ENCODE peak calls at places on chromosomes 2 and 18, in ten cellular contexts. M is AG10803, G is prostate gland, K is GM20000, V is fibroblast of lung, A is astrocyte, N is endothelial cell, C is RWPE2, R is cardiac muscle cell, H is tibial artery. S is an unnamed sample.

GRCh38 chr18:60549338-60549960 is 176.9 kb upstream of the MC4R start:
- DNase-seq in M (peak; percentile 85), G (peak; percentile 11), K (peak; percentile 35), V (peak; percentile 91), A (peak; percentile 63), N (peak; percentile 36), C (no peak), R (peak; percentile 87), H (no peak), S (no peak)

GRCh38 chr2:193141-193552 is 70.7 kb downstream of the SH3YL1 start:
- DNase-seq in M (peak; percentile 42), G (no peak), K (no peak), V (peak; percentile 59), A (no peak), N (no peak), C (no peak), R (no peak), H (no peak), S (no peak)

GRCh38 chr18:70397259-70397925 is 108.5 kb downstream of the SOCS6 start:
- DNase-seq in M (no peak), G (no peak), K (no peak), V (no peak), A (no peak), N (no peak), C (no peak), R (no peak), H (no peak), S (no peak)

GRCh38 chr18:75009296-75009695 is 199.6 kb downstream of the PTGR3 start:
- DNase-seq in M (no peak), G (no peak), K (no peak), V (no peak), A (no peak), N (no peak), C (no peak), R (no peak), H (no peak), S (no peak)

GRCh38 chr2:207334631-207335371 is 169.1 kb upstream of the KLF7 start:
- DNase-seq in M (peak; percentile 99), G (peak; percentile 24), K (no peak), V (peak; percentile 96), A (peak; percentile 100), N (peak; percentile 65), C (peak; percentile 95), R (peak; percentile 55), H (peak; percentile 70), S (no peak)

GRCh38 chr2:5845798-5846197 is 153.6 kb downstream of the SOX11 start:
- DNase-seq in M (peak; percentile 25), G (no peak), K (no peak), V (no peak), A (no peak), N (no peak), C (no peak), R (no peak), H (no peak), S (no peak)

GRCh38 chr2:216373896-216374295 is 1.6 kb upstream of the MARCHF4 start:
- DNase-seq in M (no peak), G (no peak), K (no peak), V (no peak), A (no peak), N (no peak), C (no peak), R (no peak), H (no peak), S (no peak)

GRCh38 chr18:71682591-71682990 is 861.6 kb downstream of the CBLN2 start:
- DNase-seq in M (no peak), G (no peak), K (no peak), V (no peak), A (peak; percentile 14), N (no peak), C (no peak), R (no peak), H (no peak), S (no peak)

DNA sequence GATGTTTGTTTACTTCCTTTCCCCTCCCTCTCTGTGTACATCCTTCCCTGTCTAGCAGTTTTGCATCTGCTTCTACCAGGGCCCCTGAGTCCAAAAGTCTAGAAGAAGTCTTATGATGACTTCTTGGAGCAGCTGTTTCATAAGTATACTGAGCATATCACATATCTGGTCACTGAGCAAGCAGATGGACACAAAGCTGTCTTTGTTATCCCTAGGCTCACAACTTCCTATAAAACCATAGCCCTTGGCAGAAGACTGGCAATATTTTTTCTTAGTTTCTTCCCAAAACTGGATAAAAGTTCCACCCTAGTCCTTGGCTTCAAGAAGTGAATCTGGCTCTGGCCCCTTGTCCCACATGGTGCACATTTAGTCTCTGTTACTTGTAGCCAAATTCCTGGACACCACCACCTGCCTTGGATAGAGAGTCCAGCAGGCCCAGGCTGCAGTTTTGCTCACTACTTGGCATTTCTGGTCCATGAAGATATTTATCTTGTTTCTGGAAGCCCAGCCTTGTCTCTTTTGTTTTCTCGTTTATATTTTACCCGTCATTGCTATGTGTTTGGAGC is 22.5 kb downstream of the THOC1 start:
- DNase-seq in M (peak; percentile 23), G (no peak), K (no peak), V (no peak), A (no peak), N (no peak), C (no peak), R (no peak), H (no peak), S (no peak)
- TF ChIP-seq CTCF in M (no peak), G (no peak), K (no peak), V (no peak), A (no peak), N (no peak), C (no peak), R (no peak), H (no peak), S (no peak)

GRCh38 chr2:171813126-171813525 is 80.9 kb downstream of the SLC25A12 start:
- DNase-seq in M (no peak), G (no peak), K (no peak), V (no peak), A (no peak), N (no peak), C (no peak), R (no peak), H (no peak), S (no peak)

GRCh38 chr2:171810409-171810993 is 83.5 kb downstream of the SLC25A12 start:
- DNase-seq in M (no peak), G (no peak), K (no peak), V (peak; percentile 87), A (no peak), N (no peak), C (no peak), R (no peak), H (no peak), S (no peak)

GRCh38 chr2:171813729-171814128 is 80.3 kb downstream of the SLC25A12 start:
- DNase-seq in M (no peak), G (no peak), K (no peak), V (no peak), A (no peak), N (no peak), C (no peak), R (no peak), H (no peak), S (no peak)

GRCh38 chr2:171814174-171814573 is 79.9 kb downstream of the SLC25A12 start:
- DNase-seq in M (no peak), G (no peak), K (no peak), V (no peak), A (no peak), N (no peak), C (no peak), R (no peak), H (no peak), S (no peak)

DNA sequence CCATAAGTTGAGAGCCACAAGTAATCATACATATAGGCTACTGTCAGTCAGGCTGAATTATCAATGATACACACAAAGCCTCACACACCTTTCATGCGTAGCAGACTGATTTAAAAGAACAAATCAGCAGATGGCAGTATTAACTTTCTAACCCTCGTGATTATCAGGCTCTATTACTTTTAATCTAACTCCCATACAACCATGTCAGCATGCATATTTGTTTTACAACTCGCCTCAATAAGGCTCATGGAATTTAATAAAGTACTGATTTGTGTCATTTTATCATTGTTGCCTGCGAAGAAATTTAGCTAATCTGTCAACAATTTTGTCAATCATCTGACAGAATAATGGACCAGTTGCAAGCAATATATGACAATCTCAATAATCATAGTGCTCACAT is 82.8 kb downstream of the SLC25A12 start:
- DNase-seq in M (peak; percentile 44), G (no peak), K (no peak), V (peak; percentile 62), A (no peak), N (no peak), C (no peak), R (peak; percentile 16), H (no peak), S (peak; percentile 26)
- TF ChIP-seq CTCF in M (peak; percentile 56), G (peak; percentile 28), K (no peak), V (peak; percentile 16), A (peak; percentile 35), N (no peak), C (peak; percentile 58), R (peak; percentile 41), H (peak; percentile 35), S (peak; percentile 41)

DNA sequence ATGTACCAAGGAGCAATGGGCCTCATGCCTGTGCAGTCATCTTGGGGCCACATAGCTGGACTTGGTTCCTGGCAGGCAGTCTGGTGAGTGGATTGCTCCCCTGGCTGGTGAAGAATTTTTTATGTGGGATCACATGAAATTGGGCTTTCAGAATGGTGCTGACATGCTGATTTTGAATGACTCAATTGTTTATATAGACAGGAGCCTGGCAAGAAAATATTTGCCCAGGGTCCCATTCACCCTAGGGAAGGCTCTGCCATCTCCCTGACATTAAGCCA is 266.9 kb downstream of the DYSF start:
- DNase-seq in M (peak; percentile 63), G (no peak), K (no peak), V (no peak), A (no peak), N (no peak), C (no peak), R (no peak), H (no peak), S (no peak)
- TF ChIP-seq CTCF in M (no peak), G (no peak), K (no peak), V (no peak), A (no peak), N (no peak), C (no peak), R (no peak), H (no peak), S (no peak)

GRCh38 chr2:27296466-27296865 is 11.8 kb downstream of the UCN start:
- DNase-seq in M (peak; percentile 39), G (no peak), K (no peak), V (peak; percentile 26), A (no peak), N (no peak), C (no peak), R (no peak), H (no peak), S (no peak)

GRCh38 chr2:27288610-27289009 is 6.4 kb downstream of the TRIM54 start:
- DNase-seq in M (no peak), G (no peak), K (no peak), V (no peak), A (no peak), N (no peak), C (no peak), R (no peak), H (no peak), S (no peak)

GRCh38 chr2:27290571-27290970 is 8.3 kb downstream of the TRIM54 start:
- DNase-seq in M (no peak), G (no peak), K (no peak), V (no peak), A (no peak), N (no peak), C (no peak), R (no peak), H (no peak), S (no peak)

GRCh38 chr2:27294928-27295327 is 12.7 kb downstream of the TRIM54 start:
- DNase-seq in M (no peak), G (no peak), K (no peak), V (no peak), A (no peak), N (no peak), C (no peak), R (no peak), H (no peak), S (no peak)

GRCh38 chr2:27291865-27292264 is 9.6 kb downstream of the TRIM54 start:
- DNase-seq in M (no peak), G (no peak), K (no peak), V (no peak), A (no peak), N (no peak), C (no peak), R (peak; percentile 51), H (no peak), S (no peak)
- TF ChIP-seq CTCF in M (no peak), G (no peak), K (no peak), V (no peak), A (no peak), N (no peak), C (no peak), R (no peak), H (no peak), S (peak; percentile 19)